ENCODE peak calls at places on chromosome 22, in eight cellular contexts. One of them, this sample, is unnamed.

GRCh38 chr22:42837556-42837955 is 19.5 kb downstream of the ARFGAP3 start:
- DNase-seq in neural progenitor cell: no peak
- DNase-seq in neural crest cell: no peak
- DNase-seq in CD8-positive, alpha-beta T cell: no peak
- DNase-seq in psoas muscle: no peak
- DNase-seq in fibroblast of mammary gland: no peak
- DNase-seq in cardiac fibroblast: no peak
- DNase-seq in A549: no peak
- DNase-seq in this sample: no peak

GRCh38 chr22:42172385-42173172 is 42.0 kb upstream of the CYP2D6 start:
- DNase-seq in CD8-positive, alpha-beta T cell: no peak
- DNase-seq in cardiac fibroblast: peak; percentile 58
- DNase-seq in fibroblast of mammary gland: peak; percentile 60
- DNase-seq in psoas muscle: no peak
- DNase-seq in A549: no peak
- DNase-seq in neural progenitor cell: no peak
- DNase-seq in neural crest cell: no peak
- DNase-seq in this sample: no peak

GRCh38 chr22:40758390-40758789 is 60.8 kb downstream of the SLC25A17 start:
- DNase-seq in CD8-positive, alpha-beta T cell: no peak
- DNase-seq in fibroblast of mammary gland: no peak
- DNase-seq in neural progenitor cell: no peak
- DNase-seq in A549: no peak
- DNase-seq in cardiac fibroblast: no peak
- DNase-seq in psoas muscle: no peak
- DNase-seq in neural crest cell: no peak
- DNase-seq in this sample: no peak

GRCh38 chr22:31451709-31452571 is 37.7 kb downstream of the EIF4ENIF1 start:
- DNase-seq in fibroblast of mammary gland: peak; percentile 67
- DNase-seq in psoas muscle: no peak
- DNase-seq in neural progenitor cell: peak; percentile 51
- DNase-seq in neural crest cell: no peak
- DNase-seq in CD8-positive, alpha-beta T cell: no peak
- DNase-seq in A549: peak; percentile 52
- DNase-seq in cardiac fibroblast: peak; percentile 66
- DNase-seq in this sample: no peak

GRCh38 chr22:46842606-46843005 is 80.2 kb downstream of the TBC1D22A start:
- DNase-seq in CD8-positive, alpha-beta T cell: no peak
- DNase-seq in fibroblast of mammary gland: no peak
- DNase-seq in A549: no peak
- DNase-seq in neural progenitor cell: no peak
- DNase-seq in cardiac fibroblast: no peak
- DNase-seq in neural crest cell: no peak
- DNase-seq in psoas muscle: peak; percentile 44
- DNase-seq in this sample: no peak

GRCh38 chr22:26484360-26484706 is 656 bp downstream of the SRRD start:
- DNase-seq in fibroblast of mammary gland: peak; percentile 41
- DNase-seq in cardiac fibroblast: no peak
- DNase-seq in neural progenitor cell: no peak
- DNase-seq in psoas muscle: no peak
- DNase-seq in A549: no peak
- DNase-seq in neural crest cell: no peak
- DNase-seq in CD8-positive, alpha-beta T cell: peak; percentile 26
- DNase-seq in this sample: no peak

GRCh38 chr22:27633296-27633871 is 168.2 kb downstream of the MN1 start:
- DNase-seq in psoas muscle: no peak
- DNase-seq in neural progenitor cell: no peak
- DNase-seq in CD8-positive, alpha-beta T cell: no peak
- DNase-seq in neural crest cell: no peak
- DNase-seq in cardiac fibroblast: no peak
- DNase-seq in A549: no peak
- DNase-seq in fibroblast of mammary gland: no peak
- DNase-seq in this sample: no peak

GRCh38 chr22:30541979-30542810 is 4.3 kb downstream of the SEC14L6 start:
- DNase-seq in A549: no peak
- DNase-seq in neural progenitor cell: peak; percentile 73
- DNase-seq in fibroblast of mammary gland: no peak
- DNase-seq in psoas muscle: no peak
- DNase-seq in CD8-positive, alpha-beta T cell: no peak
- DNase-seq in neural crest cell: peak; percentile 50
- DNase-seq in cardiac fibroblast: no peak
- DNase-seq in this sample: peak; percentile 64

DNA sequence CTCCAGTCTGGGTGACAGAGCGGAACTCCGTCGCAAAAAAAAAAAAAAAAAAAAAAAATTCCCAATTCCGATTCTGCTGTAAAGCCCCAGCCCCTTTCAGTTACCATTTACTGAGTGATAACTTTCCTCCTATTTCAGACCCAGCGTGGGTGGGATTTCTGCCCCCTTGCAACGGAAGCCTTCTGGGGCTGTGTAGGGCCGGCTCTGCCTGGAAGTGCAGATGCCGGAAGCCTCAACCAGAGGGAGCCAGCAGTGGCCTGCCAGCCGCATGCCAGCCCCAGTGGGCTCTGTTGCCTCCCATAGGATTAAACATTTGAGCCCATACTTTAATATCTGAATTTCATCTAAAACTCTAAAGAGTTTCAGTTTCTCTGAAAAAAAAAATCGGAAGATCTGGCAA is 60.0 kb upstream of the NUP50 start:
- DNase-seq in neural crest cell: no peak
- DNase-seq in fibroblast of mammary gland: no peak
- DNase-seq in cardiac fibroblast: no peak
- DNase-seq in A549: no peak
- DNase-seq in neural progenitor cell: peak; percentile 38
- DNase-seq in CD8-positive, alpha-beta T cell: no peak
- DNase-seq in psoas muscle: no peak
- DNase-seq in this sample: no peak
- TF ChIP-seq CTCF in neural crest cell: no peak
- TF ChIP-seq CTCF in fibroblast of mammary gland: no peak
- TF ChIP-seq CTCF in cardiac fibroblast: peak; percentile 12
- TF ChIP-seq CTCF in A549: no peak
- TF ChIP-seq CTCF in neural progenitor cell: peak; percentile 25
- TF ChIP-seq CTCF in CD8-positive, alpha-beta T cell: no peak
- TF ChIP-seq CTCF in psoas muscle: no peak
- TF ChIP-seq CTCF in this sample: no peak

GRCh38 chr22:38299758-38300157 is 17.5 kb downstream of the CSNK1E start:
- DNase-seq in psoas muscle: no peak
- DNase-seq in fibroblast of mammary gland: no peak
- DNase-seq in A549: no peak
- DNase-seq in neural crest cell: no peak
- DNase-seq in neural progenitor cell: no peak
- DNase-seq in cardiac fibroblast: no peak
- DNase-seq in CD8-positive, alpha-beta T cell: no peak
- DNase-seq in this sample: no peak

GRCh38 chr22:38300197-38300945 is 16.9 kb downstream of the CSNK1E start:
- DNase-seq in neural progenitor cell: no peak
- DNase-seq in psoas muscle: no peak
- DNase-seq in CD8-positive, alpha-beta T cell: no peak
- DNase-seq in neural crest cell: no peak
- DNase-seq in fibroblast of mammary gland: no peak
- DNase-seq in A549: no peak
- DNase-seq in cardiac fibroblast: no peak
- DNase-seq in this sample: no peak

GRCh38 chr22:38299001-38299651 is 18.1 kb downstream of the CSNK1E start:
- DNase-seq in psoas muscle: no peak
- DNase-seq in CD8-positive, alpha-beta T cell: no peak
- DNase-seq in cardiac fibroblast: no peak
- DNase-seq in A549: no peak
- DNase-seq in neural crest cell: no peak
- DNase-seq in neural progenitor cell: no peak
- DNase-seq in fibroblast of mammary gland: no peak
- DNase-seq in this sample: no peak

GRCh38 chr22:38296372-38296771 is 20.9 kb downstream of the CSNK1E start:
- DNase-seq in cardiac fibroblast: no peak
- DNase-seq in psoas muscle: no peak
- DNase-seq in fibroblast of mammary gland: no peak
- DNase-seq in A549: no peak
- DNase-seq in neural crest cell: no peak
- DNase-seq in neural progenitor cell: no peak
- DNase-seq in CD8-positive, alpha-beta T cell: no peak
- DNase-seq in this sample: no peak

DNA sequence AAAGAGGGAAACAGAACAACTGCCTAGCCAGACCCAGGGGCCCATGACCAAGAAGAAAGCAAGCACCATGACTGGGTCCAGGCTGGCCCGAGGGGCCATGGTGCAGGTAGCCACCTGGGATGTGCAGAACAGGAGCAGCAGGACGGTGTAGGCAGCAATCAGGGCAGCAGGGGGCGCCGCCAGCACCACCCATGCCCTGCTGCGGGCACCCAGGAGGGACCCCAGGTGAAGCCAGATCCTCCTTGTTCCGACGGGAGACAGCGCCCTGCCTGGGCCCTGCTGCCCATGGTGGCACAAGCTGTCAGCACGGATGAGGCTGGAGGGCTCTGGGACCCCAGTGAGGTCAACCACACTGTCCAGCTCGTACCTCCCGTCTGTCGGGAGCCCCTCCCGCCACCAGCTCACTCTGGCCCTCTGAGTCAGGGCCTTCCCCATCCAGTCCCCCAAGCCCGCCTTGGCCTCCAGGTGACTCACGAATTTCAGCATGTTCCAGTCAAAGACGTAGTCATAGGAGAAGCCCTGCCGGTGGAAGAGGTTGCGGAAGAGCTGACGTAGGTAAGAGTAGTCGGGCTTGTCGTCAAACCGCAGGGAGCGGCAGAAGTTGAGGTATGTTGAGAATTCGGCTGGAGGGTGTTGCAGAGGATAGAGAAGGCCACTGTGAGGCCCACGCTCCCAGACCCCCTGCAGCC is 18.8 kb downstream of the CSNK1E start:
- DNase-seq in cardiac fibroblast: peak; percentile 94
- DNase-seq in CD8-positive, alpha-beta T cell: peak; percentile 48
- DNase-seq in A549: no peak
- DNase-seq in fibroblast of mammary gland: peak; percentile 99
- DNase-seq in neural progenitor cell: peak; percentile 34
- DNase-seq in neural crest cell: no peak
- DNase-seq in psoas muscle: no peak
- DNase-seq in this sample: peak; percentile 23
- TF ChIP-seq CTCF in cardiac fibroblast: peak; percentile 59
- TF ChIP-seq CTCF in CD8-positive, alpha-beta T cell: peak; percentile 57
- TF ChIP-seq CTCF in A549: peak; percentile 24
- TF ChIP-seq CTCF in fibroblast of mammary gland: peak; percentile 41
- TF ChIP-seq CTCF in neural progenitor cell: peak; percentile 63
- TF ChIP-seq CTCF in neural crest cell: peak; percentile 54
- TF ChIP-seq CTCF in psoas muscle: peak; percentile 31
- TF ChIP-seq CTCF in this sample: peak; percentile 34

GRCh38 chr22:20439928-20440575 is 2.4 kb upstream of the SCARF2 start:
- DNase-seq in psoas muscle: no peak
- DNase-seq in fibroblast of mammary gland: no peak
- DNase-seq in A549: no peak
- DNase-seq in neural progenitor cell: no peak
- DNase-seq in cardiac fibroblast: no peak
- DNase-seq in CD8-positive, alpha-beta T cell: no peak
- DNase-seq in neural crest cell: no peak
- DNase-seq in this sample: no peak

GRCh38 chr22:20438066-20438677 is 547 bp upstream of the SCARF2 start:
- DNase-seq in psoas muscle: no peak
- DNase-seq in A549: no peak
- DNase-seq in cardiac fibroblast: peak; percentile 46
- DNase-seq in CD8-positive, alpha-beta T cell: no peak
- DNase-seq in fibroblast of mammary gland: no peak
- DNase-seq in neural progenitor cell: peak; percentile 57
- DNase-seq in neural crest cell: no peak
- DNase-seq in this sample: no peak

GRCh38 chr22:20439556-20439927 is 1.9 kb upstream of the SCARF2 start:
- DNase-seq in neural progenitor cell: no peak
- DNase-seq in cardiac fibroblast: no peak
- DNase-seq in A549: no peak
- DNase-seq in psoas muscle: no peak
- DNase-seq in neural crest cell: no peak
- DNase-seq in CD8-positive, alpha-beta T cell: no peak
- DNase-seq in fibroblast of mammary gland: no peak
- DNase-seq in this sample: no peak

GRCh38 chr22:20437253-20438065 is at the start of gene SCARF2:
- DNase-seq in A549: no peak
- DNase-seq in neural crest cell: peak; percentile 60
- DNase-seq in fibroblast of mammary gland: no peak
- DNase-seq in neural progenitor cell: peak; percentile 81
- DNase-seq in psoas muscle: peak; percentile 71
- DNase-seq in CD8-positive, alpha-beta T cell: no peak
- DNase-seq in cardiac fibroblast: peak; percentile 79
- DNase-seq in this sample: peak; percentile 85

DNA sequence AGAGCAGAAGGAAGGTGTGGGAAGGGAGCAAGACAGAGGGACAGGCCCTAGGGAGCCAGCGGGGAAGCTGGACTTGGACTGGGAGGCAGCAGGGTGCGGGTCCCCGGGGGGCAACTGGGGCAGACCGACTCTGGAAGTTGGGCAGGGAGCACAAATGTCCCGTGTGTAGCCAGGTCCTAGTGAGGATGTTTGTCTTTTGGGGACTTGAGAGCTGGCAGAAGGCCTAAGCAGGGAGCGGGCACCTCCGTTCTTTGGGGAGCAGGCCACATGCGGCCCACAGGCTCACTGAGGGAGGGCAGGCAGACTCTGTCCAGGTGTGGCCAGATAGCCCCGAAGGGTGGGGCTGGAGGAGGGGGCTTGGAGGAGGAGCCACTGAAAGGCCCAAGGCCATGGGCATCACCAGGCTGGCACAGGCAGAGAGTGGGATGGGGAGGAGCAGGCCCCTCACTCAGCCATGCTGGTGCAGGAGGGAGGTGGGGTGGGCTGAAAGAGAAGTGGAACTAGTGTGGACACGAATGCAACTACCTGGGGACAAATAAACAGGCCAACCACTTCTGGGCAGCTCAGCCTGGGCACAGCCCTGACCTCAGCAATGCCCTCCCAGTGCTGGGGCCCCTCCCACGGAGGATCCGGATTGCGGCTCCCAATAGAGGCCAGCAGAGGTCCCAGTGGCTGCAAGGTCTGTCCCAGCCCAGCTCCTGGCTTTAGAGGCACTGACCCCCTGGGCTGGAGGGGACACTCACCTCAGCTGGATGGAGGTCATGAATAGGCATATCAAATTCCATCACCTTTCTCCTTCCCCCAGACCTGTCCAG is 1.3 kb upstream of the SCARF2 start:
- DNase-seq in fibroblast of mammary gland: no peak
- DNase-seq in neural crest cell: no peak
- DNase-seq in CD8-positive, alpha-beta T cell: no peak
- DNase-seq in A549: peak; percentile 17
- DNase-seq in neural progenitor cell: peak; percentile 42
- DNase-seq in cardiac fibroblast: peak; percentile 30
- DNase-seq in psoas muscle: no peak
- DNase-seq in this sample: no peak
- TF ChIP-seq CTCF in fibroblast of mammary gland: peak; percentile 30
- TF ChIP-seq CTCF in neural crest cell: no peak
- TF ChIP-seq CTCF in CD8-positive, alpha-beta T cell: no peak
- TF ChIP-seq CTCF in A549: no peak
- TF ChIP-seq CTCF in neural progenitor cell: peak; percentile 25
- TF ChIP-seq CTCF in cardiac fibroblast: peak; percentile 48
- TF ChIP-seq CTCF in psoas muscle: peak; percentile 6
- TF ChIP-seq CTCF in this sample: no peak

DNA sequence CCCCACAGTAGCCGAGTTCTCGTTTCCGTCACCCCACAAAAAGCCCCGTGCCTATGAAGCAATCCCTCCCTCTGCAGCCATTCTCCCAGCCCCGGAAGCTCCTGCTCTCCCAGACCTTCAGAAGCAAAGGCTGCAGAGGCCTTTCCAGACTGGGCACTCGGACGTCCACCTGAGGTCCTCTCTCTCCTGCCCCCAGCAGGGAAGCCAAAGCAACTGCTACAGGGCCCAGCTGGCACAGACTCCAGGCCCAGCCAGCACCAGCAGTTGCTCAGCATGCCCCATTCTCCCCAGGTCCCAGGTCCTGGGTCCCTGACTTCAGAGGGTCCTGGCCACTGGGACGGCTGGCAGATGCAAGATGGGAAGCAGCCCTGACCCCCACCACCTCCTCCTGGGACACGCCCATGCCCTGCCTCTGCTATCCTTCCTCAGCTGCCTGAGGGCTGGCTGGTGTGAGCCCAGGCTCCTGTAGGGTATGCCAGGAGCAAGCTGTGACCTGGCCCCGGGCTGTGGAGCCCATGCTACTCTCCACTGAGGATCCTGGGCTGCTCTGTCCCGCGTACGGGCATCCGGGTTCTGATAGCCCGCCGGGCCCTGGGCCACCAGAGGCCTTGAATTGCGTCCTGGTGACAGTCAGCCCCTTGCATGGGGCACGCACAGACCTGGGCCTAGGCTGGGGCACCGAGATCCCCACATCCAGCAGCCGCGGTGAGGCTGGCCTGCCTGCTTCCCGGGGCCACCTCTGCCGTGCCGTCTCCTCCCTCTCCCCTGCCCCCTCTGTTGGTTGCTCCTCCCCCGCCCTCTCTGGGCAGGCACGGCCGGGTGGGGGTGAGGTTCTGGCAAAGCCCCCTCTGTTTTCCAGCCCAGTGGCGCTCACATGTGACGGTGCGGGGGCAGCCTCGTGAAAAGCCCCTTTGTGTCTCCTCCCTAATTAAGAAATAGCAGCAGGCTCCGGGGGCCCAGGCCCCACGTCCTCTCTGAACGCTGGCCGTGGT is 1310.3 kb downstream of the BRD1 start:
- DNase-seq in neural crest cell: peak; percentile 68
- DNase-seq in CD8-positive, alpha-beta T cell: no peak
- DNase-seq in cardiac fibroblast: no peak
- DNase-seq in psoas muscle: no peak
- DNase-seq in A549: peak; percentile 48
- DNase-seq in neural progenitor cell: peak; percentile 38
- DNase-seq in fibroblast of mammary gland: no peak
- DNase-seq in this sample: no peak
- TF ChIP-seq CTCF in neural crest cell: no peak
- TF ChIP-seq CTCF in CD8-positive, alpha-beta T cell: no peak
- TF ChIP-seq CTCF in cardiac fibroblast: no peak
- TF ChIP-seq CTCF in psoas muscle: no peak
- TF ChIP-seq CTCF in A549: no peak
- TF ChIP-seq CTCF in neural progenitor cell: peak; percentile 28
- TF ChIP-seq CTCF in fibroblast of mammary gland: no peak
- TF ChIP-seq CTCF in this sample: no peak